ENCODE peak calls at places on chromosomes 5 and 9, in seven cellular contexts. G is IMR-90; U is transverse colon; S is CD8-positive, alpha-beta T cell; N is neural progenitor cell; X is right lobe of liver; W is HCT116. F is an unnamed sample.

GRCh38 chr5:133049726-133050048 is 2.1 kb upstream of the HSPA4 start:
- DNase-seq in G (no peak), U (no peak), S (no peak), N (no peak), X (no peak), W (no peak), F (no peak)

GRCh38 chr5:8457187-8458037 is 588.5 kb downstream of the MTRR start:
- DNase-seq in G (peak), U (peak), S (peak), N (no peak), X (peak), W (no peak), F (peak)

GRCh38 chr9:126217121-126217520 is 109.5 kb upstream of the MVB12B start:
- DNase-seq in G (no peak), U (no peak), S (no peak), N (no peak), X (no peak), W (no peak), F (no peak)

GRCh38 chr9:97559111-97559514 is 57.6 kb downstream of the TMOD1 start:
- DNase-seq in G (peak), U (no peak), S (no peak), N (no peak), X (no peak), W (no peak), F (peak)

GRCh38 chr9:106334081-106334480 is 528.9 kb upstream of the ZNF462 start:
- DNase-seq in G (no peak), U (no peak), S (no peak), N (no peak), X (no peak), W (no peak), F (no peak)

GRCh38 chr9:33426843-33427293 is 20.5 kb downstream of the AQP3 start:
- DNase-seq in G (no peak), U (no peak), S (peak), N (no peak), X (no peak), W (no peak), F (no peak)

GRCh38 chr5:57231607-57232006 is 57.7 kb downstream of the GPBP1 start:
- DNase-seq in G (peak), U (no peak), S (no peak), N (no peak), X (no peak), W (no peak), F (no peak)

GRCh38 chr9:127167560-127168326 is 45.3 kb upstream of the ANGPTL2 start:
- DNase-seq in G (no peak), U (no peak), S (no peak), N (no peak), X (no peak), W (no peak), F (no peak)

GRCh38 chr9:128457207-128457606 is 1.4 kb downstream of the ODF2 start:
- DNase-seq in G (no peak), U (no peak), S (no peak), N (peak), X (no peak), W (no peak), F (no peak)

GRCh38 chr9:23258569-23258968 is 567.5 kb downstream of the ELAVL2 start:
- DNase-seq in G (no peak), U (no peak), S (no peak), N (no peak), X (no peak), W (no peak), F (no peak)

GRCh38 chr5:36073595-36074216 is 7.0 kb upstream of the UGT3A2 start:
- DNase-seq in G (no peak), U (no peak), S (no peak), N (peak), X (no peak), W (peak), F (no peak)

GRCh38 chr5:169701910-169702451 is 64.9 kb downstream of the DOCK2 start:
- DNase-seq in G (peak), U (no peak), S (no peak), N (peak), X (no peak), W (no peak), F (no peak)

GRCh38 chr5:149363345-149363744 is 5.5 kb downstream of the PCYOX1L start:
- DNase-seq in G (no peak), U (no peak), S (no peak), N (no peak), X (no peak), W (no peak), F (no peak)

GRCh38 chr5:31554552-31554951 is 22.5 kb downstream of the C5orf22 start:
- DNase-seq in G (peak), U (no peak), S (no peak), N (no peak), X (no peak), W (no peak), F (no peak)

GRCh38 chr5:142032747-142033631 is 20.2 kb upstream of the GNPDA1 start:
- DNase-seq in G (no peak), U (no peak), S (no peak), N (no peak), X (no peak), W (no peak), F (no peak)

GRCh38 chr9:14428781-14429230 is 114.9 kb upstream of the NFIB start:
- DNase-seq in G (peak), U (peak), S (peak), N (peak), X (peak), W (peak), F (peak)

GRCh38 chr5:677131-678101 is 15.7 kb downstream of the TPPP start:
- DNase-seq in G (no peak), U (no peak), S (no peak), N (no peak), X (no peak), W (no peak), F (peak)

GRCh38 chr9:116181853-116182610 is 28.4 kb downstream of the PAPPA start:
- DNase-seq in G (peak), U (no peak), S (no peak), N (no peak), X (no peak), W (no peak), F (no peak)

GRCh38 chr9:93205045-93205768 is 21.3 kb downstream of the WNK2 start:
- DNase-seq in G (no peak), U (no peak), S (no peak), N (peak), X (no peak), W (no peak), F (no peak)

GRCh38 chr5:33068786-33069185 is 357.7 kb downstream of the NPR3 start:
- DNase-seq in G (peak), U (no peak), S (no peak), N (no peak), X (no peak), W (no peak), F (no peak)

GRCh38 chr9:37464426-37465248 is 613 bp downstream of the ZBTB5 start:
- DNase-seq in G (peak), U (peak), S (peak), N (no peak), X (peak), W (no peak), F (peak)

GRCh38 chr9:76404401-76404800 is 10.2 kb upstream of the RFK start:
- DNase-seq in G (no peak), U (no peak), S (no peak), N (no peak), X (no peak), W (no peak), F (no peak)

GRCh38 chr9:80885894-80886293 is 803.5 kb downstream of the TLE1 start:
- DNase-seq in G (no peak), U (no peak), S (no peak), N (peak), X (no peak), W (no peak), F (no peak)

GRCh38 chr9:12230708-12231107 is 462.5 kb upstream of the TYRP1 start:
- DNase-seq in G (no peak), U (no peak), S (no peak), N (no peak), X (no peak), W (no peak), F (no peak)

GRCh38 chr9:121636411-121636865 is 15.0 kb upstream of the DAB2IP start:
- DNase-seq in G (peak), U (no peak), S (no peak), N (no peak), X (no peak), W (no peak), F (peak)

GRCh38 chr5:177508837-177509236 is 789 bp downstream of the DOK3 start:
- DNase-seq in G (no peak), U (no peak), S (no peak), N (no peak), X (no peak), W (no peak), F (no peak)
- H3K4me3 ChIP-seq in G (no peak), U (no peak), S (no peak), N (no peak), X (peak), W (no peak), F (no peak)

DNA sequence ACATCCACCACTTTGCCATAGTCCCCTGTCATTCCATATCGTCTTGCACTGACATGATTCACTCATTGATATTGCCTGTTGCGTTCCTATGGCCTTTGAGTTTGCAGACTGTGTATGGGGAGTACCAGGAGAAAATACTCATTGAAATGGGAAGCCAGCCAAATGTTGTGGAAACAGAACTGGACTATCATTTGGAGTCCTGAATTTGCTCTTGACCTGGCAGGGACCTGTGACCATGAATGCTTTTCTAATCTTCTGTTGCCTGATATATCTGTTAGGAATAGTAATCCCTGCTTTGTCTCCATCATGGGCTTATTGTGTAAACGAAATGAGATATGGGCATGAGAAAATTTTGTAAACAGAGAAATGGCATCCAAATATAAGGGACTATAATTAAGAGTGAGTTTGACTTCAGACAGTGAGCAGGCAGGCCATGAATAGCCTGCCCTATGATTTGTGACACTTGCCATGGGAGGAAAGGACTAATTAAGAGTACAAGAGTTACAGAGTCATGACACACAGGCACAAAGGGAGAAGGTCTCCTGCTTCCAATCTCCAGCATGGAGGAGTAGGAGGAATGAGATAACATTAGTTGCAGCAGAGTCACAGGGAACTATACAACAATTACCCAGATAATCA is 572.9 kb upstream of the SGCD start:
- DNase-seq in G (no peak), U (no peak), S (no peak), N (no peak), X (no peak), W (no peak), F (no peak)
- H3K27ac ChIP-seq in G (no peak), U (no peak), S (no peak), N (no peak), X (no peak), W (no peak), F (peak)

DNA sequence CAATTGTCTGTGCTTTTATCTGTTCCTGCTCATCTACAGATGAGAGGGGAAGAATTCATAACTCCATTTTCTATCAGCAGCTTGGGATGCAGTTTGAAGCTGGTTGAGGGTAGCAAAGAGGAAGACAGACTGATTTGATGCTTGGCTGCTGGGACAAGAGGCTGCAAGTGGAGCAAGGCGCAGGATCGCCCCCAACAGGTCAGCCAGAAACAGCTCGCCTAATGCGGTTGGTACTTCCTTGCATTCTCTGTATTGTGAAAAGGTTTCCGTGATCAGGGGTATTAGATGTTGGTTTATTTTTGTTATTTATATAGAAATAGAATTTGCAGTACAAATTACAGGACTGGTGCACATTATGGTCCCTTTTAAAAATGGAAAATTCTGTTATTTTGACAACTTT is 40.6 kb downstream of the ZNF883 start:
- DNase-seq in G (peak), U (peak), S (no peak), N (peak), X (no peak), W (peak), F (no peak)
- TF ChIP-seq CTCF in G (peak), U (no peak), S (no peak), N (peak), X (no peak), W (peak), F (no peak)

GRCh38 chr5:111236995-111237394 is 12.8 kb downstream of the CAMK4 start:
- DNase-seq in G (no peak), U (no peak), S (no peak), N (no peak), X (no peak), W (no peak), F (no peak)
- H3K4me3 ChIP-seq in G (no peak), U (no peak), S (peak), N (no peak), X (no peak), W (no peak), F (no peak)

GRCh38 chr5:174533127-174533453 is 191.3 kb upstream of the MSX2 start:
- DNase-seq in G (peak), U (no peak), S (no peak), N (no peak), X (no peak), W (no peak), F (no peak)
- H3K27ac ChIP-seq in G (peak), U (no peak), S (no peak), N (no peak), X (no peak), W (peak), F (no peak)

GRCh38 chr5:134397196-134397595 is 14.5 kb downstream of the CDKN2AIPNL start:
- DNase-seq in G (no peak), U (no peak), S (no peak), N (no peak), X (no peak), W (no peak), F (no peak)
- TF ChIP-seq CTCF in G (no peak), U (no peak), S (no peak), N (no peak), X (no peak), W (no peak), F (no peak)

GRCh38 chr5:88144219-88145040 is 124.2 kb downstream of the TMEM161B start:
- DNase-seq in G (no peak), U (no peak), S (no peak), N (peak), X (no peak), W (no peak), F (no peak)
- H3K4me3 ChIP-seq in G (no peak), U (no peak), S (no peak), N (no peak), X (peak), W (no peak), F (peak)

DNA sequence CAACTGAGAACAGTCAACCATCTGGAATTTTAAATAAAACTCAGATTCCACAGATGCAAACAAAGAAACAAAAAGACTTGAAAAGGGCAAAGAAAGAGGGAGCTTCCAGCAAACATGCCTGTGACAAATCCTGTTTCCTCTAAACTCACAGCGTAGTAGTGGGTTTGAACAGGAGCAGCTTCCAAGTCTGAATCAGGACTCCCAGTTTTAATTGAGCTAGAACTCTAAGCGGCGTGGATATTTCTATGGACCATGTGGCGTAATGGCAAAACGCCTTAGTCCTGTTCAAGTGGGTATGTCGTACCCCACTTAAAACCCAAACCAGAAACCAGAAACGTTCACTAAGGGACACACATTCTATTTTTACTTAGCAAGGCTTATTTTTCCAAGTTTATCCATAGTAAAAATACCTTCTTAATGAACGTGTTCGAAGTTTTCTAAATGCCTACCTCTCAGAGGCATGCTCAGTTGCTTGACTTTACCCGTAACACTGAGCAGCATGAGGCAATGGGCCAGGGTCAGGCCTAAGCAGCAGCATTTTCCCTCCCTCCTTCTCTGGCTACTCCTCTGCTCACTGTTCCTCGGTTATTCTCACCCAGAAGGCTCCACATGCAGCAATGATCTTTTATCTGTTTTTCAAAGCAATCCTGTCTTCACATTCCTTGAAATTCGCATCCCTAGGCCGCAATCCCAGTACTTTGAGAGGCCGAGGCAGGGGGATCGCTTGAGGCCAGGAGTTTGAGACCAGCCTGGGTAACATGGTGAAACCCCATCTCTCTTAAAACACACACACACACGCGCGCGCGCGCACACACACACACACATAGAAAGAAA is 77.9 kb downstream of the FNBP1 start:
- DNase-seq in G (peak), U (no peak), S (no peak), N (peak), X (no peak), W (no peak), F (no peak)
- H3K27ac ChIP-seq in G (peak), U (peak), S (no peak), N (peak), X (peak), W (no peak), F (peak)

GRCh38 chr5:22889714-22890113 is 36.6 kb upstream of the CDH12 start:
- DNase-seq in G (no peak), U (no peak), S (no peak), N (no peak), X (no peak), W (no peak), F (no peak)
- TF ChIP-seq CTCF in G (no peak), U (no peak), S (no peak), N (peak), X (peak), W (no peak), F (no peak)

GRCh38 chr5:17374973-17375844 is 122.8 kb upstream of the TAF11L2 start:
- DNase-seq in G (peak), U (no peak), S (no peak), N (no peak), X (no peak), W (no peak), F (no peak)
- H3K4me3 ChIP-seq in G (no peak), U (no peak), S (no peak), N (no peak), X (no peak), W (no peak), F (no peak)

F was measured in gastrocnemius medialis.